ENCODE peak calls at places on chromosomes 5 and 9, in ten cellular contexts. T is breast epithelium, N is fibroblast of lung, Y is IMR-90, J is HCT116, O is coronary artery, S is lower leg skin, A is psoas muscle, V is GM10248, P is GM20000. K is an unnamed sample.

GRCh38 chr9:115391166-115391825 is 273.3 kb upstream of the TNC start:
- DNase-seq in P (no peak), O (no peak), A (no peak), Y (peak), T (no peak), S (no peak), J (no peak), V (no peak), N (no peak), K (no peak)

GRCh38 chr9:37936965-37937364 is 33.0 kb upstream of the SLC25A51 start:
- DNase-seq in P (no peak), T (no peak), Y (peak), A (no peak), V (no peak), J (no peak), O (no peak), S (no peak), N (peak), K (no peak)

GRCh38 chr5:9624196-9624947 is 5.8 kb downstream of the TAS2R1 start:
- DNase-seq in Y (peak), A (no peak), S (no peak), T (no peak), O (no peak), P (no peak), N (no peak), J (no peak), V (no peak), K (no peak)

GRCh38 chr5:82356808-82357671 is 78.9 kb upstream of the RPS23 start:
- DNase-seq in O (peak), N (peak), S (peak), V (peak), T (no peak), J (peak), A (peak), P (peak), Y (peak), K (no peak)

GRCh38 chr9:2313512-2313911 is 298.4 kb downstream of the SMARCA2 start:
- DNase-seq in S (no peak), A (no peak), O (no peak), V (no peak), T (no peak), J (no peak), N (no peak), P (no peak), Y (no peak), K (no peak)

GRCh38 chr5:145856285-145856818 is 16.5 kb downstream of the GRXCR2 start:
- DNase-seq in A (peak), Y (peak), T (no peak), O (no peak), S (peak), J (no peak), N (peak), V (peak), P (no peak), K (no peak)

GRCh38 chr5:68946728-68947127 is 147.1 kb upstream of the SLC30A5 start:
- DNase-seq in P (no peak), Y (no peak), N (no peak), A (no peak), S (no peak), V (no peak), O (no peak), T (no peak), J (no peak), K (no peak)

GRCh38 chr5:80569961-80570786 is at the start of gene ANKRD34B:
- DNase-seq in J (no peak), P (peak), O (no peak), T (no peak), V (peak), A (no peak), S (no peak), Y (no peak), N (no peak), K (no peak)

GRCh38 chr5:153816870-153817269 is 221.8 kb downstream of the FAM114A2 start:
- DNase-seq in A (no peak), P (no peak), V (no peak), J (no peak), O (no peak), Y (no peak), S (no peak), N (no peak), T (no peak), K (no peak)

GRCh38 chr5:149073217-149073616 is 10.4 kb upstream of the SH3TC2 start:
- DNase-seq in P (no peak), J (no peak), S (no peak), A (no peak), O (no peak), T (no peak), Y (no peak), V (no peak), N (no peak), K (no peak)

GRCh38 chr5:167152561-167152960 is 1138.9 kb upstream of the WWC1 start:
- DNase-seq in Y (no peak), T (no peak), N (no peak), O (no peak), S (no peak), J (no peak), V (no peak), P (no peak), A (no peak), K (no peak)

GRCh38 chr9:20276762-20277161 is 345.5 kb downstream of the MLLT3 start:
- DNase-seq in P (no peak), A (no peak), T (no peak), J (no peak), N (no peak), O (no peak), V (no peak), S (no peak), Y (no peak), K (no peak)

GRCh38 chr9:20269620-20270019 is 352.7 kb downstream of the MLLT3 start:
- DNase-seq in S (no peak), T (no peak), P (no peak), V (no peak), Y (no peak), A (no peak), O (no peak), N (no peak), J (no peak), K (no peak)

GRCh38 chr9:20271107-20271506 is 351.2 kb downstream of the MLLT3 start:
- DNase-seq in A (no peak), P (no peak), S (no peak), O (no peak), J (no peak), V (no peak), N (no peak), T (no peak), Y (no peak), K (no peak)

GRCh38 chr9:20270176-20270575 is 352.1 kb downstream of the MLLT3 start:
- DNase-seq in Y (no peak), V (no peak), O (no peak), J (no peak), S (no peak), T (no peak), N (no peak), A (no peak), P (no peak), K (no peak)

GRCh38 chr9:20271723-20272122 is 350.6 kb downstream of the MLLT3 start:
- DNase-seq in N (peak), O (no peak), T (no peak), S (no peak), A (no peak), P (no peak), J (no peak), Y (no peak), V (no peak), K (no peak)
- TF ChIP-seq CTCF in N (no peak), O (no peak), T (no peak), S (no peak), A (no peak), P (no peak), J (no peak), Y (no peak), V (no peak), K (peak)

GRCh38 chr5:178284095-178284675 is 51.6 kb upstream of the PHYKPL start:
- DNase-seq in S (no peak), P (no peak), T (no peak), Y (peak), A (no peak), V (no peak), N (peak), J (peak), O (no peak), K (no peak)
- TF ChIP-seq CTCF in S (no peak), P (peak), T (no peak), Y (peak), A (peak), V (peak), N (peak), J (peak), O (no peak), K (peak)

GRCh38 chr9:70134360-70134759 is 90.7 kb downstream of the MAMDC2 start:
- DNase-seq in O (no peak), J (no peak), P (no peak), S (no peak), A (no peak), V (no peak), Y (no peak), T (no peak), N (no peak), K (no peak)

GRCh38 chr9:70136632-70137031 is 93.0 kb downstream of the MAMDC2 start:
- DNase-seq in T (no peak), N (peak), P (no peak), O (no peak), S (no peak), V (no peak), A (no peak), J (no peak), Y (peak), K (no peak)

GRCh38 chr9:70137577-70137976 is 93.9 kb downstream of the MAMDC2 start:
- DNase-seq in Y (no peak), V (no peak), O (no peak), S (no peak), P (no peak), N (no peak), T (no peak), J (no peak), A (no peak), K (no peak)

GRCh38 chr9:70133253-70134208 is 89.9 kb downstream of the MAMDC2 start:
- DNase-seq in T (no peak), O (no peak), S (no peak), J (no peak), N (no peak), V (no peak), P (no peak), Y (no peak), A (no peak), K (no peak)

GRCh38 chr9:70135176-70135575 is 91.5 kb downstream of the MAMDC2 start:
- DNase-seq in N (no peak), O (no peak), P (no peak), S (no peak), A (no peak), J (no peak), Y (no peak), T (no peak), V (no peak), K (no peak)
- TF ChIP-seq CTCF in N (no peak), O (no peak), P (no peak), S (no peak), A (peak), J (no peak), Y (peak), T (no peak), V (no peak), K (peak)

DNA sequence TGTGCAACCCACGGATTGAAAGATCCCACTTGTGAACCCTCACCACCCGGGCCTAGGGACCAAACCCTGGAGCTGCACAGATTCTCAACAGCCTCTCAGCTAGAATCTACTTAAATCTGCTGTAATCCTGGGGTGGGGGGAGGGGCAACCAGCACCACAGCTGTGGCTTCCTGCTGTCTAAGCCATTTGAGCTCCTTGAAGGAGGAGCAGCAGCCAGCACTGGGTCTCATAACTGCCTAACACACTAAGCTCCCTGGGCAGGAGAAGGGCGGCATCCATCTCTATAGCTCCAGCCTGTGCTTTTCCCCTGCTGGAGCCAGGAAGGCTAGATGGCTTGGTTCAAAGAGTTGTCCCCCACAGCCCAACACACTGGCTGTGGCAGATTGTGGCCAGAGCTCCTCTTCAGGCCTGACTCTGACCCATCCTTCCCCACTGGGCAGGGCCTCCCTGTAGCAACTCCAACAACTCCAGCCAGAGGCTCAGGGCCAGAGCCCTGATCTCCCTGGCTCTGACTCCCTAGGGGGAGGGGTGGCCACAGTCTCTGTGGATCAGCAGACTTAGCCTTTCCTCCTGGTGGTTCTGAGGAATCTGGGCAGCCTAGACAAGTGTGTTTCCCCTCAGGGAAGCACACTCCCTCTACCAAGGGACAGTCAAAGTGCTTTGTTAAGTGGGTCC is 72.0 kb upstream of the C9orf72 start:
- DNase-seq in J (no peak), A (no peak), Y (no peak), S (no peak), O (no peak), N (no peak), V (no peak), P (no peak), T (no peak), K (no peak)
- TF ChIP-seq CTCF in J (no peak), A (no peak), Y (no peak), S (no peak), O (no peak), N (no peak), V (no peak), P (no peak), T (no peak), K (no peak)